ENCODE peak calls at places on chromosomes 6 and 20, in six cellular contexts. S is upper lobe of right lung, P is lower lobe of right lung, D is pancreas, F is transverse colon, B is ovary. X is an unnamed sample.

GRCh38 chr6:18465410-18466154 is 78.4 kb downstream of the RNF144B start:
- DNase-seq in P (no peak), S (no peak), D (no peak), F (no peak), B (no peak), X (no peak)

GRCh38 chr6:85450578-85450884 is 648 bp downstream of the NT5E start:
- DNase-seq in F (no peak), P (no peak), D (no peak), S (no peak), B (no peak), X (no peak)

GRCh38 chr6:169097336-169098052 is 156.2 kb downstream of the THBS2 start:
- DNase-seq in D (no peak), F (no peak), S (no peak), B (no peak), P (no peak), X (no peak)

GRCh38 chr6:132731086-132731485 is 17.2 kb upstream of the VNN1 start:
- DNase-seq in B (no peak), S (no peak), F (no peak), P (no peak), D (no peak), X (no peak)

GRCh38 chr6:33490621-33491020 is 36.2 kb downstream of the ZBTB9 start:
- DNase-seq in S (no peak), B (no peak), D (no peak), F (no peak), P (no peak), X (no peak)

GRCh38 chr6:85357651-85358050 is 92.2 kb upstream of the NT5E start:
- DNase-seq in P (no peak), F (no peak), D (no peak), S (no peak), B (no peak), X (no peak)

GRCh38 chr20:12970372-12970821 is 38.4 kb upstream of the SPTLC3 start:
- DNase-seq in F (peak), D (no peak), P (no peak), S (no peak), B (no peak), X (no peak)

GRCh38 chr20:2773812-2774211 is 26.6 kb downstream of the CPXM1 start:
- DNase-seq in P (no peak), S (no peak), D (no peak), F (no peak), B (no peak), X (no peak)

GRCh38 chr6:129140571-129140970 is 257.6 kb downstream of the LAMA2 start:
- DNase-seq in P (no peak), B (peak), D (no peak), S (no peak), F (no peak), X (no peak)

GRCh38 chr6:152401978-152402377 is 235.2 kb downstream of the SYNE1 start:
- DNase-seq in F (no peak), D (no peak), P (no peak), S (no peak), B (no peak), X (no peak)

GRCh38 chr6:128507337-128508310 is 12.8 kb downstream of the PTPRK start:
- DNase-seq in P (no peak), S (no peak), F (peak), B (no peak), D (no peak), X (peak)

GRCh38 chr6:158559338-158559894 is 475 bp upstream of the TMEM181 start:
- DNase-seq in B (no peak), D (no peak), P (no peak), S (no peak), F (no peak), X (no peak)
- H3K27ac ChIP-seq in B (peak), D (peak), P (peak), S (peak), F (peak), X (peak)

GRCh38 chr6:143040018-143040417 is 20.7 kb upstream of the AIG1 start:
- DNase-seq in P (no peak), S (no peak), B (no peak), F (no peak), D (no peak), X (no peak)
- H3K27ac ChIP-seq in P (no peak), S (no peak), B (no peak), F (no peak), D (no peak), X (no peak)

DNA sequence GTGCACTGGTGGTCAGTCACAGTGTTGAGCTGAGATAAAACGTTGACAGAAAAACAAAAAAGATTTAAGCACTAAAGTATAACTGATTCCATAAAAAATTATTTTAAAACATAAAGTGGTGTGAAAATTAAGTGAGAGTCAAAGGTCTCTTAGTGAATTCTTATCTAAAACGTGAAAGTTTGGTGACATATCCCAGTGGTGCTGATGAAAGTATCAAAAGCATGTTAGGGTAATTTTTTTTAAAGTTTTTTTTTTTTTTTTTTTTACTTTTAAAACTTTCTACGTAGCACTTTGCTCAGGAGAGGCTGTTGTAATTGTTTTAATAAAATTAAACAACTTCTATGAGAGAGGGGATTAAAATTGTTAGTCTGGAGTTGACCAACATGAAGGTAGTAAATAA is 65.6 kb upstream of the TMEM30A start:
- DNase-seq in D (no peak), S (no peak), P (no peak), F (no peak), B (no peak), X (no peak)
- H3K27ac ChIP-seq in D (no peak), S (no peak), P (no peak), F (peak), B (no peak), X (no peak)

GRCh38 chr20:64096535-64096934 is 10.8 kb downstream of the NPBWR2 start:
- DNase-seq in D (no peak), B (no peak), P (no peak), F (no peak), S (no peak), X (no peak)

GRCh38 chr20:64092258-64093012 is 8.2 kb upstream of the LKAAEAR1 start:
- DNase-seq in F (no peak), S (no peak), P (no peak), D (no peak), B (no peak), X (no peak)

GRCh38 chr20:64093013-64093503 is 8.9 kb upstream of the LKAAEAR1 start:
- DNase-seq in B (no peak), F (no peak), S (no peak), D (no peak), P (no peak), X (no peak)

GRCh38 chr20:64095927-64096326 is 11.4 kb downstream of the NPBWR2 start:
- DNase-seq in B (no peak), S (no peak), P (no peak), D (no peak), F (no peak), X (no peak)

GRCh38 chr20:64095455-64095854 is 11.3 kb upstream of the LKAAEAR1 start:
- DNase-seq in D (no peak), F (no peak), B (no peak), S (no peak), P (no peak), X (no peak)
- H3K27ac ChIP-seq in D (no peak), F (no peak), B (no peak), S (no peak), P (no peak), X (no peak)

DNA sequence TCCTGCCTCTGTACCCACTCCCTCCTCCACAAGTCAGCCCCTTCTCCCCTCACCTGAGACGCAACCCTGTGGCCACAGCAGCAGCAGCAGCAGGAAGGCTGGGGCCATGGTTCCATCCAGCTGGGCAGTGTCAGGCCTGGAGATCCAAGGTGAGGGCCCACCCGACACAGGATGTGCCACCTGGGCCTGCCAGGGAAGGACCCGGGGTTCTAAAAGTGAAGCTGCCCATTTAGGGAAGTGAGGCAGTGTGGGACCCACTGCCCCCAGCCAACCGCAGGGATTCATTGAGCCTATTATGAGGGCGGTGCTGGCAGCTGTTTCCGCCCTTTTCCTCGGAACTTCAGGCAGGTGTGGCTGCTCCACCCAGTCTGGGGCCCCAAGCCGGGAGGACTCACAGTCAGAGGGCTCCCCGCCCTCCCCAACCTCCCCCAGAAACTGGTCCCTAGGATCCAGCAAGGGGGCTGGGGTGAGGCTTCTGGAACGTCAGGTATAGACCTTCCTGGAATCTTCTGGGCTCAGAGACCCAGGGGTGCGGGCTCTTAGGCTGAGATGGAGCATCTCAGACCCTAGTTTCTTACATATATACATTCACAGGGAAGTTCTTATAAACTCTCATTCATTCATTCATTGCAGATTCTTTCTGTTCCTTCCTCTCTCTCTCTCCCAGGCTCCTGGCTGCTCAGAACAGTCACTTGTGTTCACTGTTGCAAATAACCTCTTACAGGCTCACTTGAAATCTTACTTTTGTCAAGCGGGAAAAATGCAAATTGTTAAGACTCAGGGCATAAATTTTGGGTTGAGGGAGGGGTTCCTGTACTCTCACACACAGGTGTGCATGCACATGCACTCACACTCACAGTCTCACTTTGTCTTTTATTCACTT is at the start of gene TREML2:
- DNase-seq in S (no peak), D (no peak), P (peak), B (no peak), F (peak), X (no peak)
- H3K27ac ChIP-seq in S (peak), D (no peak), P (peak), B (no peak), F (peak), X (no peak)

DNA sequence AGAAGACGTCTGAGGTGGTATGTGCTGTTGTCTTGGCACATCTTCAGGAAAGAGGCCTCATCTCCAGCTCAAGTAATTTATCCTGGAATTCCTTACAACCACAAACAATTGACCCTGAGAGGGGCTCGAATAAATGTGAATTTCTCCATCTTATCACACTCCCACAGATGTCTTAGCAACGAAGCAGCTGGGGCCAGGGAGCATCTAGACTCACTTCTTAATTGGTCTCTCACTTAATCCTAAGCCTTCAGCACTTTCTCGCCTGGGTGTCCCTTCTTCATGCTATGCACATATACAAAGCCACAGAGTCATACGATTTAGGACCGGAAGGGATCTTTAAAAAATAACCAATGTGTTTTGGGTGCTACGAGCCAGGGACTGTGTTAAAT is 27.1 kb downstream of the PCK1 start:
- DNase-seq in S (no peak), B (no peak), D (no peak), F (no peak), P (no peak), X (no peak)
- H3K27ac ChIP-seq in S (no peak), B (no peak), D (no peak), F (no peak), P (no peak), X (no peak)

DNA sequence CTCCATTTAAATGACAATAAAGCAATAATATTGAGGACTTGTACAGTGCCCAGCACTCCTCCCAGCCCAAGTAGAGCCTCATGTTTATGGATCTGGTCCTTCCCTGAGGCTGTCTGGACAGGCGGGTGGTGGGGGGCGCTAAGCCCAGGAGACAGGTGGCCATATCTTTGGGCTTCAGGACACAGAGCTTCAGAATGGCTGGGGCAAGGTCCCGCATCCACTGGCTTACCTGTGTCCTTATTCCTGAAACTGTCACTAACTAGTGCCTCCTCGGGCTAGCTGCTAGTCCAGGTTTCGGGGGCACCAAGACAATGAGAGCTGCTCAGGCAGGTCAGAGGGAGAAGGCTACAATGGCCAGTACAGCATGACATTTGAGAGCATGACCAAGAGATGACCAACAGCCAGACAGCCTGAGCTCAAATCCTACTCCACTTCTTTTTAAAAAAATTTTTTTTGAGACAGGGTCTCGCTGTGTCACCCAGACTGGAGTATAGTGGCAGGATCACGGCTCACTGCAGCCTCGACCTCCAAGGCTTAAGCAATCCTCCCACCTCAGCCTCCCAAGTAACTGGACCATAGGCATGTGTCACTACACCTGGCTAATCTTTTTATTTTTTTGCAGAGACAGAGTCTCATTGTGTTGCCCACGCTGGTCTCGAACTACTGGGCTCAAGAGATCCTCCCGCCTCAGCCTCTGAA is 43.1 kb downstream of the NOL4L start:
- DNase-seq in B (no peak), P (no peak), S (no peak), F (no peak), D (no peak), X (no peak)
- H3K27ac ChIP-seq in B (no peak), P (no peak), S (no peak), F (no peak), D (no peak), X (peak)

GRCh38 chr6:53035549-53036213 is 29.5 kb upstream of the FBXO9 start:
- DNase-seq in F (no peak), D (no peak), P (no peak), B (no peak), S (no peak), X (no peak)

GRCh38 chr6:53031281-53031680 is 33.9 kb upstream of the FBXO9 start:
- DNase-seq in D (no peak), P (no peak), F (no peak), S (no peak), B (no peak), X (no peak)

GRCh38 chr6:53032853-53033252 is 32.4 kb upstream of the FBXO9 start:
- DNase-seq in S (no peak), P (no peak), F (no peak), B (no peak), D (no peak), X (no peak)

GRCh38 chr6:53029761-53030160 is 34.7 kb upstream of the GSTA4 start:
- DNase-seq in S (no peak), D (no peak), B (no peak), P (no peak), F (no peak), X (no peak)

GRCh38 chr6:53033764-53034163 is 31.4 kb upstream of the FBXO9 start:
- DNase-seq in P (no peak), B (no peak), F (no peak), S (no peak), D (no peak), X (no peak)
- H3K27ac ChIP-seq in P (no peak), B (peak), F (peak), S (no peak), D (no peak), X (peak)

GRCh38 chr6:75480425-75480824 is 13.2 kb downstream of the FILIP1 start:
- DNase-seq in D (no peak), B (no peak), P (no peak), S (no peak), F (no peak), X (no peak)
- H3K27ac ChIP-seq in D (no peak), B (no peak), P (peak), S (peak), F (peak), X (no peak)

DNA sequence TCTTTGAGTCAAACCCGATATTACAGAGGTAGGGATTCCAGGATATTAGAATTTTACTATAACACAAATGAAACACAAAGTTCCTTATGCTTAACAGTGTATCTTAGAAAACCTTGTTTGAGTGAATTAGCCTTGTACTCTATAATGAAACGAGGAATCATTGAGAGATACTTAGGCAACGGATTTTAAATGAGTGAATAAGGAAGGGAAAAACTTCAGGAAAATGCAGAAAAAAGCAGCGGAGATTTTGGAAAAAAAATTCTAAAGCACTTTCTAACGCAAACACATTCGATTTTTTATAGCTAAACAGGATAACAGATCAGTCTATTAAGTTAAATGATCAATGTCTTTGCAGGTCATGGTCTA is 137.3 kb downstream of the HFE start:
- DNase-seq in F (no peak), D (no peak), P (no peak), B (no peak), S (no peak), X (no peak)
- H3K27ac ChIP-seq in F (peak), D (peak), P (peak), B (peak), S (peak), X (peak)